ENCODE peak calls at places on chromosomes 6 and 20, in eight cellular contexts. F, C, Q, H, B, W, E and T are unnamed samples.

GRCh38 chr6:16925461-16925860 is 164.2 kb upstream of the ATXN1 start:
- DNase-seq in F (no peak), C (no peak), Q (no peak), H (no peak), B (no peak), W (no peak), E (no peak), T (no peak)

GRCh38 chr20:53748821-53749402 is 155.3 kb upstream of the ZNF217 start:
- DNase-seq in F (no peak), C (no peak), Q (no peak), H (no peak), B (no peak), W (no peak), E (no peak), T (no peak)

GRCh38 chr6:1849686-1850580 is 240.2 kb downstream of the FOXC1 start:
- DNase-seq in F (no peak), C (no peak), Q (no peak), H (no peak), B (peak), W (no peak), E (no peak), T (no peak)

GRCh38 chr6:156487877-156488276 is 289.3 kb upstream of the ARID1B start:
- DNase-seq in F (no peak), C (no peak), Q (no peak), H (no peak), B (no peak), W (no peak), E (no peak), T (no peak)

GRCh38 chr6:169831450-169832246 is 80.2 kb downstream of the ERMARD start:
- DNase-seq in F (peak), C (peak), Q (peak), H (peak), B (peak), W (peak), E (peak), T (peak)

GRCh38 chr6:129252377-129253071 is 369.6 kb downstream of the LAMA2 start:
- DNase-seq in F (no peak), C (no peak), Q (no peak), H (no peak), B (no peak), W (no peak), E (no peak), T (no peak)

GRCh38 chr6:25963426-25964123 is 973 bp downstream of the TRIM38 start:
- DNase-seq in F (peak), C (no peak), Q (no peak), H (no peak), B (no peak), W (no peak), E (no peak), T (no peak)

GRCh38 chr6:89413006-89413400 is 930 bp upstream of the RRAGD start:
- DNase-seq in F (no peak), C (no peak), Q (no peak), H (no peak), B (no peak), W (no peak), E (no peak), T (no peak)

GRCh38 chr6:152267967-152268845 is 369.0 kb downstream of the SYNE1 start:
- DNase-seq in F (peak), C (no peak), Q (no peak), H (no peak), B (peak), W (no peak), E (peak), T (no peak)

GRCh38 chr6:121309768-121310473 is 24.4 kb downstream of the TBC1D32 start:
- DNase-seq in F (no peak), C (no peak), Q (no peak), H (no peak), B (no peak), W (no peak), E (no peak), T (no peak)

GRCh38 chr6:75524322-75524972 is 30.8 kb upstream of the FILIP1 start:
- DNase-seq in F (peak), C (no peak), Q (no peak), H (no peak), B (peak), W (no peak), E (no peak), T (peak)

GRCh38 chr20:49471397-49471796 is 11.1 kb downstream of the KCNB1 start:
- DNase-seq in F (no peak), C (no peak), Q (no peak), H (peak), B (peak), W (no peak), E (no peak), T (no peak)

GRCh38 chr20:32859961-32860360 is 1.2 kb downstream of the EFCAB8 start:
- DNase-seq in F (no peak), C (no peak), Q (no peak), H (no peak), B (no peak), W (no peak), E (no peak), T (no peak)

GRCh38 chr6:34516391-34517324 is 39.5 kb downstream of the SPDEF start:
- DNase-seq in F (no peak), C (no peak), Q (no peak), H (no peak), B (no peak), W (no peak), E (no peak), T (no peak)

GRCh38 chr6:74018825-74019224 is 322.8 kb downstream of the CD109 start:
- DNase-seq in F (no peak), C (no peak), Q (no peak), H (no peak), B (no peak), W (no peak), E (no peak), T (no peak)

GRCh38 chr6:37582309-37582708 is 82.6 kb upstream of the CCDC167 start:
- DNase-seq in F (peak), C (no peak), Q (no peak), H (no peak), B (no peak), W (no peak), E (no peak), T (no peak)

GRCh38 chr20:21808863-21809664 is 103.6 kb downstream of the PAX1 start:
- DNase-seq in F (peak), C (peak), Q (no peak), H (no peak), B (peak), W (peak), E (peak), T (no peak)

GRCh38 chr6:38567436-38567835 is 72.3 kb downstream of the BTBD9 start:
- DNase-seq in F (no peak), C (no peak), Q (no peak), H (peak), B (peak), W (no peak), E (no peak), T (peak)

GRCh38 chr6:140208286-140208685 is 833.8 kb upstream of the CITED2 start:
- DNase-seq in F (no peak), C (no peak), Q (no peak), H (peak), B (peak), W (no peak), E (no peak), T (no peak)

GRCh38 chr6:123962508-123962907 is 158.8 kb downstream of the NKAIN2 start:
- DNase-seq in F (peak), C (no peak), Q (no peak), H (no peak), B (peak), W (no peak), E (no peak), T (no peak)